ENCODE peak calls at places on chromosomes 13 and 19, in nine cellular contexts. Y, P, E, X, K, D, N, Q and J are unnamed samples.

GRCh38 chr19:16325161-16325527 is 518 bp downstream of the KLF2 start:
- DNase-seq in P (peak), K (peak), Y (peak), D (peak), Q (no peak), X (peak), N (no peak), E (peak), J (peak)

GRCh38 chr19:4730740-4731171 is 7.1 kb upstream of the DPP9 start:
- DNase-seq in P (peak), D (peak), Q (no peak), E (peak), X (peak), K (peak), Y (peak), N (no peak), J (peak)

GRCh38 chr19:14214580-14214979 is 8.6 kb upstream of the ADGRL1 start:
- DNase-seq in P (no peak), Y (no peak), Q (no peak), D (no peak), K (no peak), X (no peak), E (no peak), N (no peak), J (peak)

GRCh38 chr13:21583496-21583895 is 20.5 kb downstream of the MICU2 start:
- DNase-seq in Q (peak), E (no peak), X (no peak), D (no peak), Y (no peak), P (no peak), N (no peak), K (no peak), J (no peak)

GRCh38 chr19:46944918-46945628 is 74.6 kb upstream of the NPAS1 start:
- DNase-seq in Y (no peak), N (no peak), D (no peak), Q (no peak), X (peak), P (no peak), E (no peak), K (peak), J (no peak)

GRCh38 chr13:77084755-77085154 is 57.8 kb upstream of the FBXL3 start:
- DNase-seq in N (no peak), Y (no peak), E (no peak), Q (no peak), P (no peak), D (no peak), X (no peak), K (no peak), J (no peak)

GRCh38 chr19:11191273-11191755 is 6.0 kb downstream of the KANK2 start:
- DNase-seq in E (no peak), N (no peak), K (peak), Q (peak), D (no peak), P (no peak), X (peak), Y (no peak), J (no peak)

GRCh38 chr13:53873558-53873957 is 844.9 kb downstream of the OLFM4 start:
- DNase-seq in X (no peak), E (no peak), K (no peak), P (no peak), Y (no peak), D (no peak), N (no peak), Q (no peak), J (no peak)

GRCh38 chr19:49461656-49462055 is 8.6 kb downstream of the ALDH16A1 start:
- DNase-seq in X (no peak), Q (no peak), P (no peak), D (no peak), E (no peak), K (no peak), N (no peak), Y (no peak), J (no peak)

GRCh38 chr13:51625555-51626345 is 41.5 kb downstream of the WDFY2 start:
- DNase-seq in K (no peak), E (no peak), Y (no peak), X (peak), D (no peak), P (no peak), N (no peak), Q (peak), J (no peak)

GRCh38 chr19:38769635-38770211 is 3.6 kb downstream of the LGALS7 start:
- DNase-seq in E (peak), Q (no peak), K (no peak), D (peak), N (no peak), X (peak), Y (peak), P (peak), J (peak)

GRCh38 chr13:42181381-42181953 is 90.5 kb upstream of the AKAP11 start:
- DNase-seq in Q (no peak), P (peak), X (peak), K (no peak), E (no peak), Y (no peak), D (no peak), N (no peak), J (no peak)

GRCh38 chr13:62185631-62186256 is 770.1 kb upstream of the PCDH20 start:
- DNase-seq in D (no peak), N (no peak), E (no peak), K (no peak), Y (no peak), X (no peak), Q (no peak), P (no peak), J (no peak)

GRCh38 chr13:34591801-34592454 is 350.1 kb upstream of the NBEA start:
- DNase-seq in K (no peak), N (no peak), E (no peak), X (no peak), Y (no peak), D (no peak), P (no peak), Q (no peak), J (no peak)

GRCh38 chr13:95607363-95607762 is 37.1 kb downstream of the DZIP1 start:
- DNase-seq in D (no peak), E (no peak), N (peak), P (no peak), Q (peak), K (no peak), Y (no peak), X (peak), J (no peak)

GRCh38 chr19:10464456-10464855 is 38.7 kb downstream of the KEAP1 start:
- DNase-seq in P (no peak), D (no peak), X (no peak), Y (no peak), N (no peak), K (no peak), Q (no peak), E (no peak), J (no peak)

GRCh38 chr19:44764975-44765948 is 12.4 kb upstream of the CBLC start:
- DNase-seq in Q (no peak), P (no peak), D (no peak), N (no peak), K (no peak), Y (no peak), X (no peak), E (no peak), J (no peak)